ENCODE peak calls at places on chromosomes 7 and 10, in four cellular contexts. Y is adrenal gland; V is glutamatergic neuron; C is activated CD8-positive, alpha-beta T cell treated with anti-CD3 and anti-CD28 coated beads for 36 hours. G is an unnamed sample.
A peak's percentile ranks its signal among the peaks of the same experiment; 100 is the strongest.

GRCh38 chr7:128827248-128827958 is 2.8 kb upstream of the FLNC start:
- DNase-seq in Y (no peak), C (no peak), V (peak; percentile 43), G (no peak)

GRCh38 chr7:34281260-34281659 is 375.9 kb downstream of the BMPER start:
- DNase-seq in Y (no peak), C (no peak), V (no peak), G (no peak)

GRCh38 chr10:123569436-123570010 is 96.6 kb upstream of the GPR26 start:
- DNase-seq in C (no peak), V (no peak), Y (no peak), G (no peak)

GRCh38 chr10:7501157-7501556 is 90.3 kb upstream of the SFMBT2 start:
- DNase-seq in V (no peak), C (peak; percentile 43), Y (no peak), G (no peak)

GRCh38 chr10:132974249-132974796 is 32.0 kb upstream of the CFAP46 start:
- DNase-seq in V (peak; percentile 7), Y (no peak), C (no peak), G (no peak)

GRCh38 chr7:101093907-101094306 is 8.6 kb downstream of the TRIM56 start:
- DNase-seq in Y (no peak), V (no peak), C (no peak), G (no peak)

GRCh38 chr7:128044064-128044463 is 12.8 kb upstream of the LRRC4 start:
- DNase-seq in Y (no peak), C (no peak), V (no peak), G (no peak)

GRCh38 chr10:2913531-2913930 is 153.8 kb upstream of the PFKP start:
- DNase-seq in V (no peak), Y (no peak), C (no peak), G (no peak)

GRCh38 chr7:44400033-44400511 is 74.7 kb upstream of the CAMK2B start:
- DNase-seq in V (no peak), Y (no peak), C (no peak), G (no peak)

GRCh38 chr7:113731571-113731970 is 187.2 kb downstream of the PPP1R3A start:
- DNase-seq in Y (no peak), C (no peak), V (no peak), G (no peak)

GRCh38 chr10:29243750-29244149 is 45.1 kb upstream of the LYZL1 start:
- DNase-seq in C (no peak), V (no peak), Y (no peak), G (no peak)

GRCh38 chr7:25260862-25261454 is 32.7 kb upstream of the NPVF start:
- DNase-seq in Y (no peak), V (no peak), C (peak; percentile 15), G (peak; percentile 12)

GRCh38 chr10:131963350-131963749 is 18.4 kb downstream of the BNIP3 start:
- DNase-seq in V (no peak), Y (no peak), C (no peak), G (no peak)

GRCh38 chr7:91491868-91492267 is 227.6 kb downstream of the FZD1 start:
- DNase-seq in C (no peak), V (no peak), Y (no peak), G (no peak)

GRCh38 chr10:30542001-30542861 is 87.3 kb downstream of the LYZL2 start:
- DNase-seq in C (no peak), V (no peak), Y (peak; percentile 89), G (peak; percentile 42)

GRCh38 chr10:69866688-69867461 is 65.2 kb downstream of the COL13A1 start:
- DNase-seq in C (no peak), Y (peak; percentile 23), V (peak; percentile 44), G (no peak)

GRCh38 chr7:156778668-156779067 is 114.3 kb downstream of the LMBR1 start:
- DNase-seq in C (no peak), V (no peak), Y (no peak), G (no peak)

GRCh38 chr10:71648595-71649320 is 70.8 kb downstream of the C10orf105 start:
- DNase-seq in Y (no peak), V (no peak), C (no peak), G (no peak)

GRCh38 chr7:18294408-18294807 is 201.1 kb upstream of the HDAC9 start:
- DNase-seq in C (no peak), Y (no peak), V (no peak), G (no peak)

GRCh38 chr7:69893915-69894314 is 295.6 kb downstream of the AUTS2 start:
- DNase-seq in Y (no peak), V (no peak), C (no peak), G (no peak)

GRCh38 chr7:157559596-157560257 is 222.9 kb downstream of the DNAJB6 start:
- DNase-seq in Y (no peak), C (no peak), V (peak; percentile 10), G (no peak)

GRCh38 chr10:131621784-131622624 is 278.8 kb upstream of the PPP2R2D start:
- DNase-seq in C (no peak), Y (no peak), V (no peak), G (no peak)

GRCh38 chr7:23802720-23803397 is 92.8 kb downstream of the STK31 start:
- DNase-seq in Y (no peak), C (no peak), V (no peak), G (no peak)

GRCh38 chr7:86653919-86654659 is 10.4 kb downstream of the GRM3 start:
- DNase-seq in C (no peak), V (no peak), Y (peak; percentile 15), G (no peak)

GRCh38 chr10:31709028-31709427 is 219.6 kb downstream of the ARHGAP12 start:
- DNase-seq in Y (no peak), C (no peak), V (no peak), G (no peak)
- TF ChIP-seq CTCF in Y (peak; percentile 42), C (no peak), V (no peak), G (no peak)

GRCh38 chr7:151686826-151687225 is 167.1 kb upstream of the RHEB start:
- DNase-seq in V (no peak), C (no peak), Y (no peak), G (no peak)
- TF ChIP-seq CTCF in V (no peak), C (no peak), Y (no peak), G (no peak)

DNA sequence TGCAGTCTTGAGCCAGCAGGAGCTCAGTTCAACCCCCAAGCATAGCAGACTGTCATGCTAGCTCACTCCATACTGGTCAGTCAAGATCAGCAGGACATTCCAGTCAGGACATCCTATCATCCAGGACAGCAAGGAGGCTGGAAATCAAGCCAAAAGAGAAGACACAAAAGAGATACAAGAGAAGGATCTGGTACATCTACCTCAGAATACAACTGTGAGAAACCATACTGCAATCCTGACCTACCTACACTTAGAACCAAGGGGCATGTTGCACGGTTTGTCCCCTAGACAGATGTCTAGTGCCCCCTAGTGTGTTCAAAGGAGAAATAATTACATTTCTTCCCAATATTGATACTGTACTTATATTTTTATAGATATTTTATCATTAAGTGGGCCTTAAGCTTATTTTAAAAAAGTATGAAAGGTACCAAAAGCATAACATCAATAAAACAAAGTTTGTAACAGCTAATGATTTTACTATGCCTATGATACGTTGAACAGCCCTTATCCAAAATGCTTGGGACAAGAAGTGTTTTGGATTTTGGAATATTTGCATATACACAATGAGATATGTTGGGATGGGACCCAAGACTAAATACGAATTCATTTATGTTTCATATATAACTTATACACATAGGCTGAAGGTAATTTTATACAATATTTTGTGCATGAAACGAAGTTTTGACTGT is 26.7 kb downstream of the ERCC6 start:
- DNase-seq in Y (no peak), V (no peak), C (peak; percentile 28), G (no peak)
- TF ChIP-seq CTCF in Y (peak; percentile 75), V (peak; percentile 71), C (peak; percentile 86), G (peak; percentile 33)

GRCh38 chr7:42642699-42643098 is 269.2 kb downstream of the C7orf25 start:
- DNase-seq in C (no peak), Y (no peak), V (no peak), G (no peak)

GRCh38 chr7:42645906-42646305 is 266.0 kb downstream of the C7orf25 start:
- DNase-seq in V (no peak), C (no peak), Y (no peak), G (no peak)

DNA sequence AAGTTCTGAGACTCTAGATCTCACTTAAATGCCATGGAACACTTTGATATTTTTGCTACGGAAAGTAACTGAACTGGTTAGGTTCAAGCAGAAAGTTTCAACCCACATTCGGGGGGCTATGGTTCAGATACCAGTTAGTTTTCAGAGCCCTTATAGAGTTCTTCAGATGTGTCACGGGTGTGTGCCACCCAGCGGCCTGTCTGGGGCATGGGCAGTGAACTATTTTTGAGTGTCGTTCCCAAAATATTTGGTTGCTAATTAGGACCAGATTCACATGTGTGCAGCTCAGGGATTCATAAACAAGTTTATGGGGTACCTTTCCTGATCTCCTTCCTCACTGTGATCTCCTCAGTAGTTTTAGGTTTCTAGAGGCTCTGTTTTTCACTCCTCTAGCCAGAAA is 271.9 kb downstream of the C7orf25 start:
- DNase-seq in V (no peak), C (no peak), Y (no peak), G (no peak)
- TF ChIP-seq CTCF in V (no peak), C (no peak), Y (no peak), G (no peak)

GRCh38 chr10:110918633-110919348 is at the start of gene BBIP1:
- DNase-seq in V (peak; percentile 94), Y (peak; percentile 96), C (no peak), G (peak; percentile 90)

GRCh38 chr10:110918269-110918632 is 729 bp downstream of the BBIP1 start:
- DNase-seq in Y (no peak), V (no peak), C (peak; percentile 91), G (no peak)

GRCh38 chr10:110916554-110917346 is 2.2 kb downstream of the BBIP1 start:
- DNase-seq in C (no peak), Y (no peak), V (no peak), G (no peak)

GRCh38 chr10:110919971-110920881 is 822 bp downstream of the SHOC2 start:
- DNase-seq in V (peak; percentile 43), Y (peak; percentile 39), C (peak; percentile 34), G (peak; percentile 23)

GRCh38 chr10:110919349-110919931 is at the start of gene SHOC2:
- DNase-seq in C (peak; percentile 99), V (peak; percentile 96), Y (peak; percentile 100), G (peak; percentile 93)
- TF ChIP-seq CTCF in C (no peak), V (no peak), Y (no peak), G (peak; percentile 39)

G was measured in GM10248.